ENCODE peak calls at places on chromosomes 6 and 20, in ten cellular contexts. R, U, M, L, C, W, Z, Y, E and Q are unnamed samples.
A peak's percentile ranks its signal among the peaks of the same experiment; 100 is the strongest.

GRCh38 chr6:96991618-96992355 is 67.3 kb downstream of the KLHL32 start:
- DNase-seq in U (no peak), W (no peak), E (no peak), L (no peak), C (no peak), Y (no peak), M (no peak), Z (no peak), R (no peak), Q (no peak)

GRCh38 chr6:72969666-72970065 is 255.6 kb downstream of the KHDC1L start:
- DNase-seq in R (no peak), E (no peak), U (no peak), Y (no peak), C (no peak), L (no peak), W (no peak), Z (no peak), M (no peak), Q (no peak)

GRCh38 chr20:61565791-61566190 is 313.7 kb downstream of the CDH4 start:
- DNase-seq in Z (no peak), C (no peak), L (no peak), E (no peak), W (no peak), Y (no peak), R (no peak), U (no peak), M (no peak), Q (no peak)

GRCh38 chr6:118908441-118908840 is 14.5 kb downstream of the ASF1A start:
- DNase-seq in W (no peak), Z (no peak), U (no peak), L (no peak), R (no peak), M (no peak), Y (no peak), C (no peak), E (no peak), Q (no peak)

GRCh38 chr6:20630617-20631448 is 96.6 kb downstream of the CDKAL1 start:
- DNase-seq in W (no peak), C (no peak), Y (no peak), Z (no peak), R (peak; percentile 9), E (no peak), U (no peak), L (no peak), M (no peak), Q (no peak)

GRCh38 chr6:133887478-133887877 is 1.4 kb upstream of the TCF21 start:
- DNase-seq in Z (no peak), R (no peak), L (no peak), M (no peak), U (no peak), W (no peak), Y (no peak), C (no peak), E (no peak), Q (no peak)

GRCh38 chr20:5078399-5078958 is 41.3 kb downstream of the PCNA start:
- DNase-seq in W (peak; percentile 91), Z (peak; percentile 72), L (peak; percentile 75), E (peak; percentile 37), R (peak; percentile 98), Y (peak; percentile 83), U (peak; percentile 19), M (peak; percentile 36), C (peak; percentile 94), Q (peak; percentile 83)

GRCh38 chr6:88262372-88262771 is 96.2 kb upstream of the CNR1 start:
- DNase-seq in C (no peak), R (no peak), U (no peak), L (no peak), M (no peak), Y (no peak), W (no peak), E (no peak), Z (no peak), Q (no peak)

GRCh38 chr20:8213831-8214587 is 81.9 kb downstream of the PLCB1 start:
- DNase-seq in L (no peak), M (no peak), W (no peak), E (no peak), U (no peak), C (no peak), R (peak; percentile 47), Z (no peak), Y (no peak), Q (no peak)

GRCh38 chr6:169160855-169161560 is 92.6 kb downstream of the THBS2 start:
- DNase-seq in E (no peak), U (no peak), W (no peak), M (no peak), Z (no peak), C (no peak), L (no peak), R (no peak), Y (no peak), Q (no peak)

GRCh38 chr6:120826253-120826652 is 508.0 kb downstream of the TBC1D32 start:
- DNase-seq in Y (peak; percentile 17), Z (no peak), E (no peak), L (peak; percentile 55), C (peak; percentile 47), R (no peak), W (peak; percentile 75), U (peak; percentile 20), M (peak; percentile 78), Q (no peak)

GRCh38 chr20:42577193-42577592 is 612.5 kb downstream of the PTPRT start:
- DNase-seq in R (no peak), Z (no peak), L (no peak), M (no peak), U (no peak), E (no peak), Y (no peak), W (no peak), C (no peak), Q (no peak)

GRCh38 chr20:63542031-63542559 is 4.9 kb upstream of the PTK6 start:
- DNase-seq in E (no peak), R (no peak), L (peak; percentile 81), C (peak; percentile 83), M (peak; percentile 55), Y (peak; percentile 79), U (no peak), Z (no peak), W (no peak), Q (no peak)
- TF ChIP-seq POLR2A in E (no peak), R (no peak), L (peak; percentile 40), C (no peak), M (no peak), Y (peak; percentile 30), U (no peak), Z (no peak), W (no peak), Q (no peak)

DNA sequence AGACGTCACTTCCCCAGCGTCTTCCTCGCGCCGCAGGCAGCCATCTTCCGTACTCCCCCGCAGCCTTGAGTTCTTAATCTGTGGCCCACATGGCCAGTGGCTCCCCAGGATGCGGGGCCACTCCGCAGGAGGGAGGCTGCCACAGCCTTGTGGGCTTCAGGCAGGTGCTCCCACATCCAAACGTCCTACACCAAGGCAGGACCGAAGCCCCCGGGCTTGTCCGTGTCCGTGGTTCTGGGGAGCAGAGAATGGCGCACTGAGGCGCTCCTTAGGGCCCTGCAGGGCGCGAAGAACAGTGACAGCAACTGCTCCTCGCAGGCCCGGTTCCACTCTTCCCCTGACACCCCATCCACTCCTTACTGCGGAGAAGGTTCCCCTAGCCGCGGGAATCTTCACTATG is 755.8 kb downstream of the PRIM2 start:
- DNase-seq in W (no peak), R (no peak), Y (no peak), L (no peak), U (no peak), M (no peak), E (no peak), C (no peak), Z (no peak), Q (no peak)
- H3K4me1 ChIP-seq in W (no peaks in the 10 kb centered on the region), R (no peaks in the 10 kb centered on the region), Y (no peaks in the 10 kb centered on the region), L (no peaks in the 10 kb centered on the region), U (no peaks in the 10 kb centered on the region), M (no peaks in the 10 kb centered on the region), E (no peaks in the 10 kb centered on the region), C (no peaks in the 10 kb centered on the region), Z (no peaks in the 10 kb centered on the region), Q (no peaks in the 10 kb centered on the region)

GRCh38 chr6:143515766-143516355 is 4.3 kb upstream of the FUCA2 start:
- DNase-seq in W (no peak), Y (no peak), M (no peak), L (no peak), Z (no peak), R (no peak), E (no peak), C (no peak), U (no peak), Q (no peak)
- H3K27me3 ChIP-seq in W (no peaks in the 10 kb centered on the region), Y (no peaks in the 10 kb centered on the region), M (no peaks in the 10 kb centered on the region), L (no peaks in the 10 kb centered on the region), Z (no peaks in the 10 kb centered on the region), R (no peaks in the 10 kb centered on the region), E (no peaks in the 10 kb centered on the region), C (no peaks in the 10 kb centered on the region), U (no peaks in the 10 kb centered on the region), Q (no peaks in the 10 kb centered on the region)

GRCh38 chr6:111691345-111692225 is 85.9 kb upstream of the TRAF3IP2 start:
- DNase-seq in E (peak; percentile 73), Y (peak; percentile 47), U (peak; percentile 21), C (no peak), W (no peak), M (no peak), R (no peak), Z (no peak), L (no peak), Q (peak; percentile 90)
- TF ChIP-seq POLR2A in E (no peak), Y (no peak), U (no peak), C (no peak), W (no peak), M (no peak), R (no peak), Z (no peak), L (no peak), Q (no peak)

GRCh38 chr6:65558071-65558470 is 149.0 kb downstream of the EYS start:
- DNase-seq in U (no peak), M (no peak), R (no peak), Y (no peak), L (no peak), C (no peak), Z (no peak), E (no peak), W (no peak), Q (no peak)
- H3K4me1 ChIP-seq in U (no peaks in the 10 kb centered on the region), M (no peaks in the 10 kb centered on the region), R (no peaks in the 10 kb centered on the region), Y (no peaks in the 10 kb centered on the region), L (no peaks in the 10 kb centered on the region), C (no peaks in the 10 kb centered on the region), Z (no peaks in the 10 kb centered on the region), E (no peaks in the 10 kb centered on the region), W (no peaks in the 10 kb centered on the region), Q (no peaks in the 10 kb centered on the region)

DNA sequence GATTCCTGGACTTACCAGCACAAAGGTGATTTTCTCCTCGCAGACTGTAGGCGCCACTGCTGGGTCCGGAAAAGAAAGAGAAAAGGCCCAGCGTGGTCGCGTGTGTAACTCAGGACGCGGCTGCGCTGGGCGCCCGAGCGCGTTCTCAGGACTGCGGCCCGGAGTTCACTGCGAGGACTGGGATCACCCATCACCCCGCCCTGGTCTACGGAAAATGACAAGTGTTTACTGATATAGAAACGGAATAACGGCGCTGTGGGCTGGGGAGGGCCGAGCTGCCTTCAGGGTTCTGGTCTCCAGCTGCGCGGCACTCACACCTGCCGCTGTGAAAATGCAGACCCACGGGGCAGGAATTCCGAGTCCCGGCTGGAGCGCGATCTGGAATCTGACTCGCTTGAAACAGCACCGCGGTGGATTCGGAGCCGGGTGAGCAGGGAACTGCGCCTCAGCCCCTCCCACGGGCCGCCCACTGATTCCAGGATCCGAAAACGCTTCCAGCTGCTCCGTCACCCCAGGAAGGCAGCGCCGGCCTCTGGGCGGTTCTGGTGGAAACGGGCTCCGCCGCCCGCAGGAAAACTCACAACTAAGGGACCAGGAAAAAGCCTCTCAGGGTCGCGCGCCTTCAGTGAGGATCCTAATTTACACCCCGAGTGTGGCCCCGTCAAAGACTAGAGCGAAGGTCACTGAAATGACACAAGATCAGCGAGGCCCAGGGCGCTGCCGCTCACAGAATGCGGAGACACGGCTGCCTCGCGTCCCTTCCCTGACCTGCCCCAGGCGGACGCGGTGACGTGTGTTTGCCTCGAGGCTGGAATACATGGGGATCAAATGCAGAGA is 34.5 kb downstream of the HLA-A start:
- DNase-seq in L (peak; percentile 84), Y (peak; percentile 84), E (peak; percentile 83), W (peak; percentile 92), M (peak; percentile 88), C (peak; percentile 91), R (peak; percentile 13), U (peak; percentile 81), Z (peak; percentile 87), Q (peak; percentile 92)
- H3K27me3 ChIP-seq in L (no peaks in the 10 kb centered on the region), Y (peaks cover 5% of the 10 kb centered on the region), E (no peaks in the 10 kb centered on the region), W (no peaks in the 10 kb centered on the region), M (no peaks in the 10 kb centered on the region), C (no peaks in the 10 kb centered on the region), R (peaks cover 6% of the 10 kb centered on the region), U (no peaks in the 10 kb centered on the region), Z (peaks cover 11% of the 10 kb centered on the region), Q (no peaks in the 10 kb centered on the region)